ENCODE peak calls at places on chromosome 2, in seven cellular contexts. S, T, Q, Z, A, F and M are unnamed samples.

GRCh38 chr2:12486205-12487118 is 230.3 kb upstream of the TRIB2 start:
- DNase-seq in Q (no peak), T (no peak), F (no peak), S (peak; percentile 81), A (no peak), Z (no peak), M (no peak)

GRCh38 chr2:56299166-56299806 is 115.5 kb downstream of the CCDC85A start:
- DNase-seq in S (peak; percentile 68), Z (no peak), T (no peak), A (no peak), F (no peak), Q (no peak), M (no peak)

GRCh38 chr2:70646429-70646828 is 92.8 kb upstream of the TGFA start:
- DNase-seq in A (no peak), Z (no peak), T (no peak), S (no peak), Q (no peak), F (no peak), M (no peak)

GRCh38 chr2:222404126-222404891 is 20.0 kb upstream of the SGPP2 start:
- DNase-seq in A (no peak), T (no peak), Q (no peak), F (no peak), Z (no peak), S (no peak), M (peak; percentile 35)

GRCh38 chr2:6791682-6792081 is 74.0 kb downstream of the CMPK2 start:
- DNase-seq in Z (no peak), S (no peak), T (peak; percentile 27), A (no peak), Q (no peak), F (no peak), M (peak; percentile 9)

GRCh38 chr2:215758691-215759090 is 254.7 kb downstream of the MREG start:
- DNase-seq in A (no peak), T (no peak), Z (no peak), F (no peak), Q (no peak), S (peak; percentile 90), M (peak; percentile 55)

GRCh38 chr2:219461061-219461514 is 26.4 kb downstream of the SPEG start:
- DNase-seq in T (no peak), S (peak; percentile 58), Z (peak; percentile 93), A (no peak), F (no peak), Q (no peak), M (no peak)

GRCh38 chr2:113894156-113894743 is 4.4 kb downstream of the ACTR3 start:
- DNase-seq in Q (no peak), F (no peak), T (peak; percentile 78), Z (no peak), A (no peak), S (peak; percentile 95), M (peak; percentile 14)

GRCh38 chr2:217166241-217166640 is 306.4 kb upstream of the TNP1 start:
- DNase-seq in A (no peak), T (peak; percentile 60), Z (no peak), F (no peak), S (peak; percentile 57), Q (no peak), M (no peak)

GRCh38 chr2:231680992-231681852 is 27.1 kb upstream of the PTMA start:
- DNase-seq in A (no peak), Z (peak; percentile 95), S (peak; percentile 86), F (peak; percentile 83), Q (peak; percentile 76), T (peak; percentile 74), M (peak; percentile 96)

GRCh38 chr2:159060518-159060917 is 92.1 kb downstream of the TANC1 start:
- DNase-seq in T (no peak), S (no peak), Z (no peak), F (no peak), A (no peak), Q (no peak), M (no peak)

GRCh38 chr2:189836644-189837043 is 52.4 kb downstream of the PMS1 start:
- DNase-seq in F (no peak), S (peak; percentile 71), Z (no peak), A (no peak), T (peak; percentile 82), Q (no peak), M (no peak)

GRCh38 chr2:20381457-20381856 is 30.8 kb upstream of the PUM2 start:
- DNase-seq in F (no peak), A (no peak), Z (no peak), S (peak; percentile 42), T (no peak), Q (no peak), M (peak; percentile 72)

GRCh38 chr2:46574457-46575354 is 95.3 kb downstream of the TMEM247 start:
- DNase-seq in Q (no peak), Z (no peak), F (no peak), A (no peak), T (no peak), S (no peak), M (no peak)

GRCh38 chr2:215931256-215931903 is 82.0 kb downstream of the MREG start:
- DNase-seq in T (peak; percentile 77), Q (peak; percentile 68), F (peak; percentile 79), Z (no peak), S (peak; percentile 68), A (no peak), M (peak; percentile 21)

GRCh38 chr2:72143441-72144356 is 4.0 kb downstream of the CYP26B1 start:
- DNase-seq in F (no peak), A (no peak), Z (peak; percentile 80), T (no peak), S (no peak), Q (peak; percentile 24), M (no peak)

DNA sequence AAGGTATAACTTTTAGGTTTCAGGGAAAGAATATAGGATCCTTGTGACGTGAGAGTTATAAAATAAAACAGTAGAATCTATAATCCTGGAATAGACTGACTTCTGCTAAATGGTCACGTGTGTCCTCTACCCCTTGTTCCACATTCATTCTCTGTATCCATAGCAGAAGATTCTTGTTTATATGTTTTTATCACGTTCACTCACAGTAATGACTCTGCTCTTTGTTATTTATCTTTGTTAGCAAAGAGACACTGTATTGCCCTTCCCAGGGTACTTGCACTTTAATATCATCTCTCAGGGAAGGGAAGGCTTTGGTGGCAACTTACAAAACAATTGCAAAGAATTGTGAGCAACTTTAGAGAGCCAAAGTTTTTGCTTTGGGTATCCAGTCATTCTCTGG is 206.2 kb upstream of the LRRTM1 start:
- DNase-seq in S (no peak), T (no peak), Q (no peak), A (no peak), Z (no peak), F (no peak), M (no peak)
- H3K9me3 ChIP-seq in S (no peaks in the 10 kb centered on the region), T (peaks cover 6% of the 10 kb centered on the region), Q (no peaks in the 10 kb centered on the region), A (no peaks in the 10 kb centered on the region), Z (no peaks in the 10 kb centered on the region), F (no peaks in the 10 kb centered on the region), M (no peaks in the 10 kb centered on the region)

GRCh38 chr2:177433402-177433801 is 40.8 kb downstream of the AGPS start:
- DNase-seq in T (peak; percentile 16), Q (no peak), S (peak; percentile 75), F (no peak), A (no peak), Z (no peak), M (no peak)
- H3K9me3 ChIP-seq in T (peaks cover 28% of the 10 kb centered on the region), Q (peaks cover 3% of the 10 kb centered on the region), S (no peaks in the 10 kb centered on the region), F (no peaks in the 10 kb centered on the region), A (no peaks in the 10 kb centered on the region), Z (peaks cover 10% of the 10 kb centered on the region), M (peaks cover 20% of the 10 kb centered on the region)

DNA sequence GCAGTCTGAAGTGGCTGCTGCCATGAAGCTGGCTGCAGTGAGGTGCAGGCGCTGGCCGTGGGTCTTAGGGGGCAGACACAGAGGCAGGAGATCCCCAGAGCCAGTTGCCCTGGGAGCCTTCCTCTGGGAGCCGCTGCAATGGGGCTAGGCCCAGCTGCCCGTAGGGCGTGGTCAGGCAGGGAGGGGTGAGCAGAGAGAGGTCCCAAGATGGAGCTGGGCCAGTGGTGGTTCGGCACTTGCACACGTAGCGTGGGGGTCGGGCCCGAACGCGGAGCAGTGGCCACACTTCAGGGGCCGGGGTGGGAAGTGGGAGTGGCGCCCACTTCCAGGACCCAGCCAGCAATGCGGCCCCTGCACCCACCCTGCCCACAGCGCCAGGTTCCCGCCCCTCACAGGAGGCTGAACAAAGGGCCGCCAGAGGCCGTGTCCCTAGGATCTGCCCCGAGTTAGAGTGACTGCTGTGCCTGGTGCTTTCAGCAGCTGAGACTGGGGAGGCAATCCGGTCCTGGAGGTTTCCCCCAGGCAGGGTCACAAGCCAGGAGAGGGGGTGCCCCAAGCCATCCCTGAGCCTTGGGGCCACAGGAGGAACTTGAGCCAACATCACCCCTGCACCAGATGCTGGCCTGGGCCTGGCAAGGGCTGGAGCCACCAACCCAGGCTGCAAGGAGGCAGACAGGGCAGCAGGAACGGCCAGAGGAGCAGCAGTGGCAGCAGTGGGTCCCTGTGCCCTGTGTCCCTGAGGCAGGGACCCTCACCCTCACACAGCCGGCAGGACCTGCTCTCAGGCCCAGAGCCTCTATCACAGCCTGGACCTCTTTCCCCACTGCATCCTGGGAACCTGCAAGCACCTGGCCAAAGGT is 21.3 kb upstream of the SP140L start:
- DNase-seq in T (no peak), F (no peak), Q (no peak), Z (no peak), S (no peak), A (no peak), M (no peak)
- H3K9me3 ChIP-seq in T (no peaks in the 10 kb centered on the region), F (no peaks in the 10 kb centered on the region), Q (no peaks in the 10 kb centered on the region), Z (peaks cover 2% of the 10 kb centered on the region), S (no peaks in the 10 kb centered on the region), A (no peaks in the 10 kb centered on the region), M (peaks cover 7% of the 10 kb centered on the region)

GRCh38 chr2:153543639-153544071 is 65.1 kb upstream of the RPRM start:
- DNase-seq in S (no peak), A (no peak), Z (no peak), Q (no peak), T (no peak), F (no peak), M (no peak)
- H3K9me3 ChIP-seq in S (no peaks in the 10 kb centered on the region), A (no peaks in the 10 kb centered on the region), Z (no peaks in the 10 kb centered on the region), Q (peaks cover 2% of the 10 kb centered on the region), T (no peaks in the 10 kb centered on the region), F (no peaks in the 10 kb centered on the region), M (no peaks in the 10 kb centered on the region)